ENCODE peak calls at places on chromosomes 12 and 14, in nine cellular contexts. A is hepatic stellate cell; W is neural crest cell; X is activated CD4-positive, alpha-beta T cell treated with anti-CD3 and anti-CD28 coated beads, Interleukin-2, amount 50 U/mL, for 1 hour; C is T-helper 9 cell; Y is NCI-H2081; P is adipocyte; L is sciatic nerve; H is mucosa of descending colon. E is an unnamed sample.

GRCh38 chr12:5584776-5585560 is 153.1 kb downstream of the NTF3 start:
- DNase-seq in A (no peak), Y (no peak), L (no peak), X (no peak), C (no peak), P (no peak), H (no peak), W (no peak), E (no peak)

GRCh38 chr12:11513288-11513687 is 117.9 kb upstream of the PRB2 start:
- DNase-seq in W (no peak), Y (no peak), P (peak), C (no peak), X (no peak), A (no peak), H (no peak), L (no peak), E (no peak)

GRCh38 chr12:131796754-131797587 is 31.2 kb upstream of the MMP17 start:
- DNase-seq in X (no peak), W (no peak), C (no peak), Y (no peak), L (no peak), H (no peak), P (no peak), A (no peak), E (no peak)

GRCh38 chr12:67681941-67682340 is 33.4 kb downstream of the DYRK2 start:
- DNase-seq in P (peak), W (no peak), C (no peak), L (no peak), X (no peak), H (no peak), Y (no peak), A (no peak), E (no peak)

GRCh38 chr12:40921563-40922163 is 229.4 kb downstream of the CNTN1 start:
- DNase-seq in A (no peak), L (no peak), C (no peak), Y (peak), W (no peak), X (no peak), P (peak), H (no peak), E (no peak)

GRCh38 chr14:75905505-75905904 is 76.3 kb downstream of the TGFB3 start:
- DNase-seq in C (no peak), X (no peak), A (no peak), W (no peak), Y (no peak), H (no peak), P (peak), L (peak), E (no peak)

GRCh38 chr12:53233671-53234091 is 1.7 kb upstream of the RARG start:
- DNase-seq in H (peak), X (no peak), A (no peak), Y (no peak), L (no peak), W (no peak), C (no peak), P (peak), E (no peak)

GRCh38 chr14:68254669-68255527 is 435.3 kb downstream of the RAD51B start:
- DNase-seq in H (no peak), Y (no peak), W (no peak), C (no peak), L (no peak), X (no peak), A (no peak), P (no peak), E (no peak)

GRCh38 chr12:52390739-52391617 is 5.5 kb upstream of the KRT84 start:
- DNase-seq in C (no peak), X (no peak), A (peak), P (peak), L (no peak), H (peak), Y (no peak), W (peak), E (peak)

GRCh38 chr12:5884285-5884684 is 60.8 kb downstream of the ANO2 start:
- DNase-seq in C (no peak), H (no peak), X (no peak), W (no peak), L (no peak), P (no peak), Y (no peak), A (no peak), E (no peak)

GRCh38 chr12:68971404-68971803 is 38.4 kb upstream of the CPM start:
- DNase-seq in C (no peak), X (no peak), H (no peak), Y (no peak), P (peak), L (no peak), W (no peak), A (peak), E (no peak)

GRCh38 chr14:53999061-53999488 is 42.5 kb upstream of the BMP4 start:
- DNase-seq in L (no peak), H (no peak), P (peak), A (peak), C (no peak), Y (no peak), X (no peak), W (no peak), E (no peak)

GRCh38 chr12:49627752-49628360 is 4.5 kb downstream of the PRPF40B start:
- DNase-seq in X (no peak), W (no peak), H (no peak), Y (no peak), P (no peak), A (no peak), L (no peak), C (no peak), E (no peak)

GRCh38 chr14:100155049-100155621 is 4.3 kb downstream of the DEGS2 start:
- DNase-seq in A (no peak), L (no peak), H (peak), P (peak), Y (no peak), C (no peak), X (peak), W (peak), E (no peak)

GRCh38 chr14:22650960-22651521 is 6.9 kb upstream of the OR6J1 start:
- DNase-seq in L (no peak), C (no peak), X (no peak), Y (no peak), W (no peak), P (no peak), A (no peak), H (no peak), E (no peak)

GRCh38 chr12:56119361-56119796 is 1.3 kb downstream of the ZC3H10 start:
- DNase-seq in C (peak), L (peak), H (peak), P (peak), Y (peak), X (peak), A (peak), W (peak), E (peak)

GRCh38 chr14:76720382-76720813 is 40.9 kb upstream of the VASH1 start:
- DNase-seq in Y (no peak), H (peak), A (peak), W (peak), P (no peak), C (no peak), L (no peak), X (no peak), E (no peak)

GRCh38 chr12:18066666-18067065 is 23.3 kb downstream of the RERGL start:
- DNase-seq in P (no peak), C (no peak), H (no peak), W (no peak), L (no peak), Y (no peak), X (no peak), A (no peak), E (no peak)

GRCh38 chr14:81323621-81324400 is 76.3 kb downstream of the STON2 start:
- DNase-seq in H (peak), W (peak), X (no peak), Y (peak), L (no peak), C (no peak), A (no peak), P (no peak), E (no peak)

E was measured in effector memory CD8-positive, alpha-beta T cell.